ENCODE peak calls at places on chromosomes 11 and 22, in eight cellular contexts. J is lung, W is GM23338, Y is left ventricle myocardium inferior, G is left lung, F is lower lobe of right lung, R is right atrium auricular region, U is H7. L is an unnamed sample. For H3K36me3, the result is how much of the 10 kb centered on the place peaks cover.

GRCh38 chr11:67705264-67705663 is 30.8 kb upstream of the ALDH3B2 start:
- DNase-seq in J (no peak), W (no peak), Y (no peak), G (no peak), F (no peak), R (no peak), U (no peak), L (no peak)

GRCh38 chr11:74822187-74822586 is 73.5 kb downstream of the RNF169 start:
- DNase-seq in J (no peak), W (no peak), Y (no peak), G (no peak), F (no peak), R (no peak), U (no peak), L (no peak)

GRCh38 chr22:40031766-40032470 is 37.2 kb downstream of the FAM83F start:
- DNase-seq in J (no peak), W (no peak), Y (no peak), G (no peak), F (no peak), R (no peak), U (no peak), L (no peak)

GRCh38 chr11:13091373-13091772 is 82.3 kb downstream of the RASSF10 start:
- DNase-seq in J (no peak), W (no peak), Y (no peak), G (no peak), F (no peak), R (no peak), U (no peak), L (no peak)

GRCh38 chr11:11786771-11787170 is 55.0 kb upstream of the USP47 start:
- DNase-seq in J (no peak), W (peak), Y (no peak), G (no peak), F (no peak), R (no peak), U (no peak), L (no peak)

GRCh38 chr22:19762315-19763140 is 1.9 kb downstream of the TBX1 start:
- DNase-seq in J (no peak), W (peak), Y (no peak), G (peak), F (no peak), R (no peak), U (no peak), L (no peak)

GRCh38 chr11:44957051-44957515 is 6.4 kb upstream of the TP53I11 start:
- DNase-seq in J (no peak), W (peak), Y (peak), G (no peak), F (no peak), R (no peak), U (peak), L (peak)

GRCh38 chr11:120303004-120303637 is 22.0 kb upstream of the TLCD5 start:
- DNase-seq in J (peak), W (peak), Y (peak), G (no peak), F (no peak), R (no peak), U (peak), L (no peak)

GRCh38 chr11:47270331-47271271 is 668 bp downstream of the MADD start:
- DNase-seq in J (no peak), W (peak), Y (no peak), G (no peak), F (peak), R (no peak), U (peak), L (no peak)

GRCh38 chr11:62732830-62733229 is 4.5 kb downstream of the TTC9C start:
- DNase-seq in J (no peak), W (peak), Y (no peak), G (no peak), F (no peak), R (no peak), U (no peak), L (no peak)

GRCh38 chr11:115502636-115503082 is 1.6 kb downstream of the CADM1 start:
- DNase-seq in J (no peak), W (peak), Y (no peak), G (no peak), F (peak), R (no peak), U (peak), L (no peak)

GRCh38 chr11:47268448-47269001 is 1.4 kb upstream of the MADD start:
- DNase-seq in J (no peak), W (peak), Y (no peak), G (no peak), F (peak), R (no peak), U (no peak), L (peak)

DNA sequence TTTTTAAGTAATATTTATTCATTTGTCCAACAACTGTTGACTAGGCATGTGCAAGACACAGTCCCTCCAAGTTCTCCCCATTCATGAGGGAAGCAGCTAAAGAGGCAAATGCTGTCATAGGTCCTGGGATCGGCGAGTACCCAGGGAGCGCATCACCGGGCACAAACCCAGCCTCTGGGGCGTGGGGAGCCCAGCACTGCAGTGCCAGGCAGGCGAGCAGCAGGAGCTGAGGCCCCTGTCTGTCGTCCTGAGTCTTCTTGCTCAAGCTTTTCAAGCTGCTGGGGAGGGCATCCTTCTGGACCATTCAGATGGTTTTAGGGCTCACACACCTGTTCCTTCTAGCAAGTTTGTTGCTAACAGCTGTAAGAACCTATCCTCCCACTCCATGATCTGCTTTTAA is 62.1 kb downstream of the PPFIA1 start:
- DNase-seq in J (no peak), W (no peak), Y (no peak), G (no peak), F (no peak), R (no peak), U (no peak), L (no peak)
- H3K36me3 ChIP-seq in J (under half), W (half or more), Y (half or more), G (under half), F (half or more), R (half or more), U (under half), L (half or more)

GRCh38 chr22:20773793-20774212 is at the start of gene SERPIND1:
- DNase-seq in J (no peak), W (no peak), Y (no peak), G (no peak), F (no peak), R (no peak), U (no peak), L (no peak)
- H3K36me3 ChIP-seq in J (under half), W (under half), Y (under half), G (under half), F (under half), R (under half), U (under half), L (under half)

DNA sequence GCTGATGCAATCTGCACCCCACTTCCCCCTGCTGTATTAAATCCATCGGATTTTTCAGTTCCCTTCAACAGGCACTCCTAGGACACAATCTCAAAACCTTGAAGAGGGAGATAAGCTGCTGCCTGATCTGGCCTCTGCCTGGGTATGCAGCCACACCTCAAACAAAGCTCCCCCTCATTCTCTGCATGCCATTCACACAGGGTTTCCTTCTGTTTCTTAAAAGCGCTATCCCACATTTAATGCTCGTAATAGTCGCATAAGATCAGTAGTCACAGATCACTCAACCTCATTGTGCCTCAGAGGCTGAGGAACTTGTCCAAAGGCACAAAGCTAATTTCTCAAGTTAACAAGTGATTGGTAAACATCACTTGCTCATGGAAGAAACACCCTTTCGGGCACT is 34.0 kb downstream of the UQCR10 start:
- DNase-seq in J (peak), W (peak), Y (no peak), G (no peak), F (no peak), R (no peak), U (no peak), L (no peak)
- H3K36me3 ChIP-seq in J (under half), W (under half), Y (half or more), G (under half), F (half or more), R (half or more), U (under half), L (half or more)

DNA sequence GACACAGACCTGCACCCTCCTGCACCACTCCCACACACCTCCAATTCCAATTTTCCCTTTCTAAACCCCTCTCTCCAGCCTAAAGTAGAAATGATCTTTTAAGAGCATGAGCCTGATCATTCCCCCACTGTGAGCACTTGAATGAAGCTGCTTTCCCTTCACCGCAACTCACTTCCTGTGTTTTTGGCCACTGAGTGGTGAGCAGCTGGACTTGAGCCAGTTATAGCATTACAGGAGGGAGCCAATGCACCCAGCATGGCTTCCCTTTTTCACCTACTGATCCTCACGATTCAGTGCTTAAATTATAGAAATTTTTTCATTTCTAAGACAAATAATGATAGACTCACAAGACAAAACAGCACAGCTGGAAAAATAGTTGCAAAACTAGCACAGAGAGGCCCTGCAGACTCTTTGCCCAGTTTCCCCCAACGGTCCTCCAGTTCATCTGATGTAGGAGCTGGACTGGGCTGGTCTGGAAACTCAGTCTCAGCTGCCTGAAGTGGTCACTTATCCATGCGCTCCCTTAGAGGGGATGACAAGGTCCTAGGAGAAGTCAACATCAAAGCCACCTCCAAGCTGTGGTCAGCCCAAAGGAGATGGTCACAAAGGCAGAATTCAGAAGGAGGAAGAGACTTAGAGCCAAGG is 9.8 kb upstream of the APOL4 start:
- DNase-seq in J (no peak), W (no peak), Y (no peak), G (no peak), F (no peak), R (no peak), U (no peak), L (no peak)
- H3K36me3 ChIP-seq in J (under half), W (under half), Y (under half), G (under half), F (under half), R (under half), U (under half), L (under half)

DNA sequence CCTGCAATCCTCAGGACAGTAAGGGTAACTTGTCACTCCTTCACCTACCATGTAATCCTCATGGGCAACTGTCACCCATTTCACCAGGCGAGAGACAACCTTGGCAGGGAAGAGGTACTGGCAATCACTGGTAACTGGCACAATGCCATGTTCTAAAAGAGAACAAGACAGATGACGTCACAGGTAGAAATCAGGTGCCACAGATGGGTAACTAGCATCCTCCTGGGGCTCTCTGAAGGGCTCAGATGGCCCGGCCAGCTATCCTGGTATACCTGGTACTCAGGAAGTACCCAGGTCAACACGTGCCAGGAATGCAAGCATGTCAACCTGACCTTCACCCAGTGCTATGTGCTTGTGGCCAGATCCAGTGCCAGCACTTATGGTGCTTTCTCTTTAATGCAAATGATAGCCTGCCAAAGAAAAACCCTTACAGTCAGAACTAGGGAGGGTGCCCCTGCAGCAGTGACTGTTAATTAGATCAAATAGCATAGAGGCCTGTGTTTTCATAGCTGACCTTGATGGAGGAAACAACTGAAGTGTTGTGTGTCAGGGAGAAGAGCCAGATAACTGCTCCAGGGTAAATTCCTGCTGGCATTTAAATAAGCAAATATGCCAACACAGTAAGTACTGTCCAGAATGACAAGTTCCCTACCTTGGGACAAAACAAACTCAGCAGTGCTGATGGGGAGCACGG is 36.2 kb downstream of the THOC5 start:
- DNase-seq in J (no peak), W (no peak), Y (peak), G (no peak), F (no peak), R (no peak), U (no peak), L (no peak)
- H3K36me3 ChIP-seq in J (under half), W (half or more), Y (half or more), G (under half), F (half or more), R (half or more), U (under half), L (under half)

DNA sequence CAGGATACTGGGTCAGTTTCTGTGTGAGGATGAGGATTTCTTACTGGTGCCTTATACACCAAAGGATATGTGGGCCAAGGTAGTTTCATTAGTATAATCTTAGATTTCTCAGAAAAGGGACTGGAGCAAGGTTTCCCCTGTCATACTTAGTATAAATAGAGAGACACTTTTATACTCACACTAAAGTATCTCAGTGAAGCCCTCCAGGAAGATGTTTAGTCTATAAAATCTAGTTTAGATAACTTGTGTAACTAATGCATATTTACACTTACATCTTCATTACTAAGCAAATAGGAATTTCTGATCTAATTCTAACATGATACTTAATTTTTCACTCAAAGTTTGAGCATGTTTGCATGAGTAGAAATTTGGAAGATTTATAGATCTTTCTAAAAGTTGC is 11.1 kb downstream of the EMSY start:
- DNase-seq in J (no peak), W (no peak), Y (no peak), G (no peak), F (no peak), R (no peak), U (no peak), L (no peak)
- H3K36me3 ChIP-seq in J (under half), W (under half), Y (half or more), G (under half), F (half or more), R (under half), U (under half), L (under half)

GRCh38 chr22:42834177-42834949 is 22.7 kb downstream of the ARFGAP3 start:
- DNase-seq in J (no peak), W (no peak), Y (no peak), G (no peak), F (no peak), R (no peak), U (no peak), L (no peak)
- H3K36me3 ChIP-seq in J (under half), W (under half), Y (half or more), G (under half), F (half or more), R (half or more), U (under half), L (under half)

DNA sequence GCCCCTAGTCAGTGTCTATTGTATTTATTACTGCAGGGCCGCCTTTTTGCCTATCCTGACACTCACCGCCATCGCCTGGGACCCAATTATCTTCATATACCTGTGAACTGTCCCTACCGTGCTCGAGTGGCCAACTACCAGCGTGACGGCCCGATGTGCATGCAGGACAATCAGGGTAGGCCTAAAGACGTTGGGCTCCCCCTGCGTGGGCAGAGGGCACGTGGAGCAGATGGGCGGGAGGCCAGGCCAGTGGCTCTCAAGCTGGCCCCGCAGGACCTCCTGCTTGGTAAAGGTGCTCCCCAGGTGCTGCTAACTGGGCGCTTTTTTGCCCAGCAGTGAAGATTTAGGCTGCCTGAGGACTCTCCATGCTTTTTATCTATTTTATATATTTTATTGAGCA is 22.5 kb downstream of the CAT start:
- DNase-seq in J (no peak), W (no peak), Y (no peak), G (no peak), F (no peak), R (no peak), U (no peak), L (no peak)
- H3K36me3 ChIP-seq in J (half or more), W (under half), Y (half or more), G (under half), F (half or more), R (half or more), U (under half), L (under half)

GRCh38 chr22:30500628-30501027 is 4.9 kb downstream of the SEC14L4 start:
- DNase-seq in J (no peak), W (no peak), Y (no peak), G (no peak), F (no peak), R (no peak), U (no peak), L (peak)
- H3K36me3 ChIP-seq in J (under half), W (under half), Y (under half), G (under half), F (under half), R (under half), U (under half), L (under half)

DNA sequence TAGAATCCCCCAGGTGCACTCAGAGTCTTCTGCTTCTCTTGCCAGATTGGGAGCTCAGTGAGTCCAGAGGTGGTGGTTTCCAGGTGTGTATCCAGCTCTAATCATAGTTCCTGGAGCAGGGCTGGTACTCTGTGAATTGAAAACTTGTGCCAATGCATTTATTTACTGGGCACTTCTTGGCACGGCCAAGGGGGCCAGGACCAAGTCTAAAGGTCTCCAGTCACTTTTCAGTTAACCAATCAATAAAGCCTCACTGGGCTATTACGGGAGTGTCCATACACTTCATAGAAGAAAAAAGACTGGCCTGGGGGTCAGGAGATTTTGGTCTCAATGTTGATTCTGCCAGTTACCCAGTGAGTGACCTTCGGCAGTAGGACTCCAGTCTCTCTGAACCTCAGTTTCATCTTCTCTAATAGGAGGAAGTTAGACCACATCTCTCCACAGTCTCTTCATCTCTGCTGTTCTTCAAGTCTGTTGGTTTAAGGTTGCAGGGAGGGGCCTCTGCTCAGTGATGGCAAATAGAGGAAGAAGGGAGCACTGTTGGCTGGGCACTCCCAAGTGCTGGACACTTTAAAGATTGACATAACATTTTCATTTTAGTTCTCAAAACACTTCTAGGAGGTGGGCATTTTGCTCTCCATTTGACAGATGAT is 188.5 kb upstream of the E2F8 start:
- DNase-seq in J (no peak), W (no peak), Y (no peak), G (no peak), F (no peak), R (peak), U (no peak), L (no peak)
- H3K36me3 ChIP-seq in J (under half), W (under half), Y (under half), G (under half), F (under half), R (under half), U (under half), L (under half)

L was measured in kidney.